ENCODE peak calls at places on chromosomes 2 and 18, in four cellular contexts. E, A, U and M are unnamed samples.
A peak's percentile ranks its signal among the peaks of the same experiment; 100 is the strongest.

GRCh38 chr2:235498556-235499305 is 4.9 kb downstream of the AGAP1 start:
- DNase-seq in E (no peak), A (no peak), U (no peak), M (no peak)

GRCh38 chr2:72350852-72351251 is 203.2 kb upstream of the CYP26B1 start:
- DNase-seq in E (no peak), A (no peak), U (no peak), M (no peak)

GRCh38 chr2:172079838-172080640 is 5.3 kb upstream of the DLX1 start:
- DNase-seq in E (no peak), A (no peak), U (no peak), M (no peak)

GRCh38 chr2:88053301-88053700 is 2.3 kb downstream of the KRCC1 start:
- DNase-seq in E (no peak), A (no peak), U (no peak), M (no peak)

GRCh38 chr2:223797811-223798721 is 39.3 kb downstream of the AP1S3 start:
- DNase-seq in E (peak; percentile 59), A (peak; percentile 14), U (peak; percentile 17), M (peak; percentile 56)

GRCh38 chr2:46225150-46225480 is 72.1 kb upstream of the EPAS1 start:
- DNase-seq in E (no peak), A (no peak), U (no peak), M (no peak)

GRCh38 chr2:159961005-159961404 is 101.4 kb downstream of the PLA2R1 start:
- DNase-seq in E (no peak), A (no peak), U (no peak), M (no peak)

GRCh38 chr2:190822038-190822437 is 58.6 kb upstream of the GLS start:
- DNase-seq in E (no peak), A (no peak), U (no peak), M (no peak)

GRCh38 chr2:240932001-240932723 is 26.0 kb downstream of the CROCC2 start:
- DNase-seq in E (no peak), A (no peak), U (no peak), M (no peak)

GRCh38 chr18:24515721-24516120 is 55.3 kb downstream of the HRH4 start:
- DNase-seq in E (no peak), A (no peak), U (no peak), M (no peak)

GRCh38 chr2:129262934-129263333 is 716.5 kb upstream of the RAB6C start:
- DNase-seq in E (no peak), A (no peak), U (no peak), M (no peak)

GRCh38 chr2:64019083-64019974 is at the start of gene VPS54:
- DNase-seq in E (peak; percentile 67), A (peak; percentile 47), U (peak; percentile 73), M (no peak)

GRCh38 chr2:65071499-65072180 is 15.4 kb downstream of the CEP68 start:
- DNase-seq in E (no peak), A (no peak), U (peak; percentile 46), M (no peak)

GRCh38 chr2:5539281-5540211 is 152.6 kb upstream of the SOX11 start:
- DNase-seq in E (no peak), A (no peak), U (no peak), M (no peak)

GRCh38 chr18:28095041-28095440 is 81.9 kb downstream of the CDH2 start:
- DNase-seq in E (no peak), A (no peak), U (no peak), M (no peak)

GRCh38 chr18:69172046-69172445 is 228.6 kb upstream of the DOK6 start:
- DNase-seq in E (no peak), A (no peak), U (no peak), M (no peak)

GRCh38 chr2:176178271-176178806 is 10.1 kb upstream of the HOXD1 start:
- DNase-seq in E (no peak), A (no peak), U (peak; percentile 14), M (no peak)
- TF ChIP-seq ESRRA in E (no peak), A (no peak), U (no peak), M (no peak)

DNA sequence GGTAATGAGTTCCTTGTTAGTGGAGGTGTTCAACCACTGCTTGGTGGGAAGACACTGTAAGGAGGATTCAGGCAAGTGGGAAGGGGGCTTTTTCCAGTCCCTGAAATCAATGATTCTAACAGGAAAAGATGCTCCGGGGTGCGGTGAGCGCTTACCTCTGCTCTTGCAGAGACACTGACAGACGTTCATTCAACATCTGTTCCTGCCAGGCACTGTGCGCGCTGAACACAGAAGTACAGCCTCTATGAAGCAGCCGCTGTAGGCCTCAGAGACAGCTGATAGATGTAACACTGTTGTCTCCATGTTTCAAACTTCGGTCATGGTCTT is 738 bp upstream of the CLIP4 start:
- DNase-seq in E (no peak), A (no peak), U (no peak), M (no peak)
- TF ChIP-seq BHLHE40 in E (no peak), A (no peak), U (no peak), M (no peak)

GRCh38 chr2:119758881-119759450 is 756 bp upstream of the PTPN4 start:
- DNase-seq in E (no peak), A (no peak), U (peak; percentile 12), M (no peak)

GRCh38 chr2:119756837-119757236 is 2.9 kb upstream of the PTPN4 start:
- DNase-seq in E (peak; percentile 57), A (no peak), U (peak; percentile 72), M (no peak)

GRCh38 chr2:119753041-119753929 is 6.4 kb upstream of the PTPN4 start:
- DNase-seq in E (peak; percentile 61), A (peak; percentile 39), U (peak; percentile 69), M (no peak)

GRCh38 chr2:119753930-119754321 is 5.8 kb upstream of the PTPN4 start:
- DNase-seq in E (no peak), A (no peak), U (no peak), M (no peak)

DNA sequence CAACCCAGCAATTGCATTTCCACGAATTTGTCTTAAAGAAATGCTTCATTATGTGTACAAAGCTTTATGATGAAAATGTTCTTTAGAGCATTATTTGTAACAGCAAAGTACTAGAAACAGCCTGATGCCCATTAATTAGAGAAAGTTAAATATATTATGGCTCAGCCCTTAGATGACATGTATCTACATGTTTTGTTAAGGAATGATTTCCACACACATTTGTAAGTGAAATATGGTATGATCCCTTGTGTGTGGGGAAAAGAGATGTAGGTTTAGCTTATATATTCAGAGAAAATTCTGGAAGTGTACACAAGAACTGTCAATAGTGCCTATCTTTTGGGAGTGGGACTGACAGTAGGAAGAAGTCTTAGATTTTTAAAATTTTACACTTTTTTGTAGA is 3.8 kb upstream of the PTPN4 start:
- DNase-seq in E (no peak), A (no peak), U (no peak), M (no peak)
- TF ChIP-seq SMC3 in E (no peak), A (no peak), U (no peak), M (no peak)

GRCh38 chr18:36546028-36546427 is 248.5 kb downstream of the FHOD3 start:
- DNase-seq in E (no peak), A (no peak), U (no peak), M (no peak)

GRCh38 chr18:36546876-36547275 is 249.4 kb downstream of the FHOD3 start:
- DNase-seq in E (no peak), A (no peak), U (no peak), M (no peak)

GRCh38 chr18:36547544-36547943 is 250.0 kb downstream of the FHOD3 start:
- DNase-seq in E (no peak), A (no peak), U (no peak), M (no peak)

GRCh38 chr18:36539674-36540073 is 242.2 kb downstream of the FHOD3 start:
- DNase-seq in E (no peak), A (no peak), U (no peak), M (no peak)

GRCh38 chr18:36544036-36544725 is 246.7 kb downstream of the FHOD3 start:
- DNase-seq in E (no peak), A (no peak), U (no peak), M (no peak)
- TF ChIP-seq ESRRA in E (no peak), A (no peak), U (no peak), M (no peak)